ENCODE peak calls at places on chromosomes 2 and 18, in five cellular contexts. F is iris pigment epithelial cell, A is non-pigmented ciliary epithelial cell, R is coronary artery, U is OCI-M1. E is an unnamed sample.

GRCh38 chr2:149648282-149649030 is 60.9 kb upstream of the MMADHC start:
- DNase-seq in R (peak), U (peak), A (peak), F (peak), E (no peak)

GRCh38 chr18:71784777-71785176 is 759.4 kb downstream of the CBLN2 start:
- DNase-seq in F (no peak), R (no peak), U (peak), A (no peak), E (no peak)

GRCh38 chr18:27599202-27599829 is 414.2 kb upstream of the CHST9 start:
- DNase-seq in U (peak), R (no peak), F (peak), A (no peak), E (no peak)

GRCh38 chr2:175027755-175028154 is 22.6 kb upstream of the CHN1 start:
- DNase-seq in R (no peak), A (no peak), F (no peak), U (no peak), E (no peak)

GRCh38 chr18:52481116-52481515 is 141.1 kb downstream of the DCC start:
- DNase-seq in A (no peak), R (no peak), U (no peak), F (no peak), E (no peak)

GRCh38 chr2:136051725-136052048 is 66.3 kb upstream of the DARS1 start:
- DNase-seq in A (no peak), F (no peak), U (no peak), R (no peak), E (no peak)

GRCh38 chr2:13193900-13194299 is 477.2 kb downstream of the TRIB2 start:
- DNase-seq in U (peak), F (peak), R (no peak), A (peak), E (no peak)

GRCh38 chr2:199977984-199978415 is 22.6 kb downstream of the MAIP1 start:
- DNase-seq in A (peak), U (peak), R (no peak), F (peak), E (no peak)

GRCh38 chr2:43099797-43100196 is 126.6 kb downstream of the ZFP36L2 start:
- DNase-seq in U (no peak), F (no peak), R (no peak), A (no peak), E (no peak)

GRCh38 chr2:39326644-39327043 is 82.9 kb upstream of the CDKL4 start:
- DNase-seq in R (no peak), F (no peak), A (no peak), U (no peak), E (no peak)

GRCh38 chr2:207039225-207039624 is 99.9 kb downstream of the CPO start:
- DNase-seq in F (no peak), A (no peak), R (no peak), U (no peak), E (no peak)

GRCh38 chr2:61254536-61254935 is 92.5 kb downstream of the C2orf74 start:
- DNase-seq in F (peak), R (no peak), U (no peak), A (no peak), E (no peak)

GRCh38 chr2:216560695-216561370 is 62.2 kb downstream of the RPL37A start:
- DNase-seq in F (peak), R (no peak), A (peak), U (no peak), E (no peak)

GRCh38 chr18:79513381-79514081 is 117.8 kb downstream of the NFATC1 start:
- DNase-seq in F (no peak), U (no peak), R (peak), A (no peak), E (no peak)

GRCh38 chr2:19667085-19667484 is 234.7 kb downstream of the TTC32 start:
- DNase-seq in R (no peak), U (peak), A (no peak), F (peak), E (no peak)

GRCh38 chr2:207530160-207531023 is 630 bp downstream of the CREB1 start:
- DNase-seq in R (no peak), A (no peak), F (peak), U (peak), E (peak)

GRCh38 chr2:178331474-178332431 is 119.2 kb downstream of the PRKRA start:
- DNase-seq in U (no peak), R (no peak), F (no peak), A (no peak), E (no peak)

GRCh38 chr2:207734264-207734635 is 22.8 kb downstream of the CCNYL1 start:
- DNase-seq in F (peak), U (peak), R (no peak), A (no peak), E (no peak)

GRCh38 chr18:3172081-3172480 is 47.7 kb downstream of the MYOM1 start:
- DNase-seq in R (no peak), U (no peak), F (no peak), A (no peak), E (no peak)

GRCh38 chr18:58416704-58417683 is 211.9 kb downstream of the ALPK2 start:
- DNase-seq in U (no peak), F (peak), A (peak), R (no peak), E (no peak)

GRCh38 chr2:108980076-108980475 is 8.9 kb downstream of the EDAR start:
- DNase-seq in R (no peak), F (no peak), A (no peak), U (no peak), E (no peak)

GRCh38 chr2:20443276-20443920 is 3.5 kb upstream of the RHOB start:
- DNase-seq in A (no peak), R (peak), F (no peak), U (peak), E (peak)

GRCh38 chr2:9378433-9379371 is 44.6 kb downstream of the ITGB1BP1 start:
- DNase-seq in A (no peak), F (peak), U (no peak), R (peak), E (no peak)

GRCh38 chr2:204763974-204764703 is 218.9 kb downstream of the PARD3B start:
- DNase-seq in A (no peak), F (no peak), R (no peak), U (peak), E (no peak)

GRCh38 chr2:120606931-120607330 is 128.7 kb upstream of the GLI2 start:
- DNase-seq in R (no peak), F (no peak), U (no peak), A (no peak), E (no peak)

GRCh38 chr2:240920783-240921231 is 14.7 kb downstream of the CROCC2 start:
- DNase-seq in F (peak), R (no peak), U (no peak), A (no peak), E (no peak)

GRCh38 chr2:8215982-8216381 is 465.9 kb upstream of the ID2 start:
- DNase-seq in R (no peak), U (no peak), A (no peak), F (no peak), E (no peak)

GRCh38 chr2:50143822-50144575 is 887.9 kb downstream of the NRXN1 start:
- DNase-seq in F (peak), A (no peak), R (no peak), U (peak), E (no peak)

GRCh38 chr18:76462326-76462694 is 32.7 kb downstream of the ZNF516 start:
- DNase-seq in F (no peak), U (no peak), A (no peak), R (no peak), E (no peak)

GRCh38 chr2:226308981-226309380 is 490.6 kb downstream of the IRS1 start:
- DNase-seq in F (peak), R (no peak), U (no peak), A (peak), E (no peak)

GRCh38 chr2:127674241-127675209 is 805 bp downstream of the LIMS2 start:
- DNase-seq in A (no peak), U (no peak), R (peak), F (no peak), E (no peak)

GRCh38 chr2:205850172-205850571 is 167.9 kb downstream of the NRP2 start:
- DNase-seq in F (no peak), U (no peak), A (no peak), R (no peak), E (no peak)

E was measured in T-helper 1 cell.